ENCODE peak calls at places on chromosomes 13 and 19, in five cellular contexts. One of them, this sample, is unnamed.

GRCh38 chr13:24684600-24684998 is 4.4 kb downstream of the ATP12A start:
- DNase-seq in activated CD4-positive, CD25-positive, alpha-beta regulatory T cell treated with anti-CD3 and anti-CD28 coated beads, Interleukin-2, amount 50 U/mL, for 16 hours: no peak
- DNase-seq in NCI-H1105 treated with DMSO at 0.1 percent for 48 hours: no peak
- DNase-seq in caudate nucleus: no peak
- DNase-seq in left ventricle myocardium inferior: no peak
- DNase-seq in this sample: peak

GRCh38 chr19:5585461-5586299 is 17.9 kb upstream of the TINCR start:
- DNase-seq in NCI-H1105 treated with DMSO at 0.1 percent for 48 hours: peak
- DNase-seq in caudate nucleus: no peak
- DNase-seq in activated CD4-positive, CD25-positive, alpha-beta regulatory T cell treated with anti-CD3 and anti-CD28 coated beads, Interleukin-2, amount 50 U/mL, for 16 hours: no peak
- DNase-seq in left ventricle myocardium inferior: no peak
- DNase-seq in this sample: no peak

GRCh38 chr13:64369121-64369520 is 2861.0 kb downstream of the PCDH9 start:
- DNase-seq in caudate nucleus: no peak
- DNase-seq in left ventricle myocardium inferior: no peak
- DNase-seq in NCI-H1105 treated with DMSO at 0.1 percent for 48 hours: no peak
- DNase-seq in activated CD4-positive, CD25-positive, alpha-beta regulatory T cell treated with anti-CD3 and anti-CD28 coated beads, Interleukin-2, amount 50 U/mL, for 16 hours: no peak
- DNase-seq in this sample: peak

GRCh38 chr19:47490847-47491246 is 6.8 kb upstream of the KPTN start:
- DNase-seq in left ventricle myocardium inferior: no peak
- DNase-seq in activated CD4-positive, CD25-positive, alpha-beta regulatory T cell treated with anti-CD3 and anti-CD28 coated beads, Interleukin-2, amount 50 U/mL, for 16 hours: no peak
- DNase-seq in NCI-H1105 treated with DMSO at 0.1 percent for 48 hours: no peak
- DNase-seq in caudate nucleus: no peak
- DNase-seq in this sample: no peak

GRCh38 chr19:33268162-33268991 is 34.0 kb downstream of the CEBPA start:
- DNase-seq in left ventricle myocardium inferior: no peak
- DNase-seq in caudate nucleus: no peak
- DNase-seq in activated CD4-positive, CD25-positive, alpha-beta regulatory T cell treated with anti-CD3 and anti-CD28 coated beads, Interleukin-2, amount 50 U/mL, for 16 hours: no peak
- DNase-seq in NCI-H1105 treated with DMSO at 0.1 percent for 48 hours: no peak
- DNase-seq in this sample: no peak

GRCh38 chr13:37602743-37603381 is 4.3 kb upstream of the POSTN start:
- DNase-seq in caudate nucleus: no peak
- DNase-seq in NCI-H1105 treated with DMSO at 0.1 percent for 48 hours: peak
- DNase-seq in activated CD4-positive, CD25-positive, alpha-beta regulatory T cell treated with anti-CD3 and anti-CD28 coated beads, Interleukin-2, amount 50 U/mL, for 16 hours: no peak
- DNase-seq in left ventricle myocardium inferior: no peak
- DNase-seq in this sample: peak

GRCh38 chr13:113220141-113220598 is 10.8 kb downstream of the CUL4A start:
- DNase-seq in caudate nucleus: no peak
- DNase-seq in left ventricle myocardium inferior: no peak
- DNase-seq in NCI-H1105 treated with DMSO at 0.1 percent for 48 hours: no peak
- DNase-seq in activated CD4-positive, CD25-positive, alpha-beta regulatory T cell treated with anti-CD3 and anti-CD28 coated beads, Interleukin-2, amount 50 U/mL, for 16 hours: no peak
- DNase-seq in this sample: no peak

GRCh38 chr13:48542581-48543341 is 9.9 kb upstream of the RCBTB2 start:
- DNase-seq in left ventricle myocardium inferior: peak
- DNase-seq in activated CD4-positive, CD25-positive, alpha-beta regulatory T cell treated with anti-CD3 and anti-CD28 coated beads, Interleukin-2, amount 50 U/mL, for 16 hours: no peak
- DNase-seq in NCI-H1105 treated with DMSO at 0.1 percent for 48 hours: peak
- DNase-seq in caudate nucleus: no peak
- DNase-seq in this sample: peak

GRCh38 chr13:105341758-105342157 is 1193.7 kb downstream of the EFNB2 start:
- DNase-seq in activated CD4-positive, CD25-positive, alpha-beta regulatory T cell treated with anti-CD3 and anti-CD28 coated beads, Interleukin-2, amount 50 U/mL, for 16 hours: no peak
- DNase-seq in left ventricle myocardium inferior: no peak
- DNase-seq in NCI-H1105 treated with DMSO at 0.1 percent for 48 hours: no peak
- DNase-seq in caudate nucleus: no peak
- DNase-seq in this sample: no peak

GRCh38 chr19:5677597-5677996 is 2.7 kb downstream of the MICOS13 start:
- DNase-seq in caudate nucleus: no peak
- DNase-seq in activated CD4-positive, CD25-positive, alpha-beta regulatory T cell treated with anti-CD3 and anti-CD28 coated beads, Interleukin-2, amount 50 U/mL, for 16 hours: no peak
- DNase-seq in NCI-H1105 treated with DMSO at 0.1 percent for 48 hours: no peak
- DNase-seq in left ventricle myocardium inferior: no peak
- DNase-seq in this sample: no peak

GRCh38 chr13:46992383-46992952 is 95.6 kb upstream of the HTR2A start:
- DNase-seq in NCI-H1105 treated with DMSO at 0.1 percent for 48 hours: no peak
- DNase-seq in activated CD4-positive, CD25-positive, alpha-beta regulatory T cell treated with anti-CD3 and anti-CD28 coated beads, Interleukin-2, amount 50 U/mL, for 16 hours: no peak
- DNase-seq in left ventricle myocardium inferior: no peak
- DNase-seq in caudate nucleus: no peak
- DNase-seq in this sample: peak

GRCh38 chr13:37360556-37360955 is 238.0 kb downstream of the POSTN start:
- DNase-seq in NCI-H1105 treated with DMSO at 0.1 percent for 48 hours: no peak
- DNase-seq in caudate nucleus: no peak
- DNase-seq in left ventricle myocardium inferior: no peak
- DNase-seq in activated CD4-positive, CD25-positive, alpha-beta regulatory T cell treated with anti-CD3 and anti-CD28 coated beads, Interleukin-2, amount 50 U/mL, for 16 hours: no peak
- DNase-seq in this sample: no peak

GRCh38 chr13:27926644-27927434 is 7.0 kb downstream of the PDX1 start:
- DNase-seq in caudate nucleus: no peak
- DNase-seq in left ventricle myocardium inferior: no peak
- DNase-seq in activated CD4-positive, CD25-positive, alpha-beta regulatory T cell treated with anti-CD3 and anti-CD28 coated beads, Interleukin-2, amount 50 U/mL, for 16 hours: no peak
- DNase-seq in NCI-H1105 treated with DMSO at 0.1 percent for 48 hours: no peak
- DNase-seq in this sample: no peak

GRCh38 chr13:45506811-45507210 is 42.1 kb downstream of the COG3 start:
- DNase-seq in NCI-H1105 treated with DMSO at 0.1 percent for 48 hours: no peak
- DNase-seq in activated CD4-positive, CD25-positive, alpha-beta regulatory T cell treated with anti-CD3 and anti-CD28 coated beads, Interleukin-2, amount 50 U/mL, for 16 hours: no peak
- DNase-seq in left ventricle myocardium inferior: no peak
- DNase-seq in caudate nucleus: no peak
- DNase-seq in this sample: no peak

GRCh38 chr19:51025809-51026553 is 435 bp downstream of the KLK11 start:
- DNase-seq in NCI-H1105 treated with DMSO at 0.1 percent for 48 hours: no peak
- DNase-seq in caudate nucleus: no peak
- DNase-seq in activated CD4-positive, CD25-positive, alpha-beta regulatory T cell treated with anti-CD3 and anti-CD28 coated beads, Interleukin-2, amount 50 U/mL, for 16 hours: no peak
- DNase-seq in left ventricle myocardium inferior: no peak
- DNase-seq in this sample: no peak

GRCh38 chr13:65336106-65336603 is 1894.0 kb downstream of the PCDH9 start:
- DNase-seq in left ventricle myocardium inferior: no peak
- DNase-seq in NCI-H1105 treated with DMSO at 0.1 percent for 48 hours: no peak
- DNase-seq in caudate nucleus: no peak
- DNase-seq in activated CD4-positive, CD25-positive, alpha-beta regulatory T cell treated with anti-CD3 and anti-CD28 coated beads, Interleukin-2, amount 50 U/mL, for 16 hours: no peak
- DNase-seq in this sample: no peak

GRCh38 chr13:41505209-41505835 is 48.0 kb downstream of the RGCC start:
- DNase-seq in activated CD4-positive, CD25-positive, alpha-beta regulatory T cell treated with anti-CD3 and anti-CD28 coated beads, Interleukin-2, amount 50 U/mL, for 16 hours: no peak
- DNase-seq in caudate nucleus: no peak
- DNase-seq in left ventricle myocardium inferior: no peak
- DNase-seq in NCI-H1105 treated with DMSO at 0.1 percent for 48 hours: no peak
- DNase-seq in this sample: peak

GRCh38 chr19:5691205-5691929 is 1.3 kb downstream of the RPL36 start:
- DNase-seq in caudate nucleus: no peak
- DNase-seq in activated CD4-positive, CD25-positive, alpha-beta regulatory T cell treated with anti-CD3 and anti-CD28 coated beads, Interleukin-2, amount 50 U/mL, for 16 hours: peak
- DNase-seq in NCI-H1105 treated with DMSO at 0.1 percent for 48 hours: peak
- DNase-seq in left ventricle myocardium inferior: peak
- DNase-seq in this sample: peak

GRCh38 chr13:46684287-46685001 is 112.5 kb downstream of the ESD start:
- DNase-seq in NCI-H1105 treated with DMSO at 0.1 percent for 48 hours: no peak
- DNase-seq in left ventricle myocardium inferior: no peak
- DNase-seq in caudate nucleus: no peak
- DNase-seq in activated CD4-positive, CD25-positive, alpha-beta regulatory T cell treated with anti-CD3 and anti-CD28 coated beads, Interleukin-2, amount 50 U/mL, for 16 hours: no peak
- DNase-seq in this sample: no peak

GRCh38 chr13:48230541-48230940 is 2.5 kb upstream of the ITM2B start:
- DNase-seq in activated CD4-positive, CD25-positive, alpha-beta regulatory T cell treated with anti-CD3 and anti-CD28 coated beads, Interleukin-2, amount 50 U/mL, for 16 hours: no peak
- DNase-seq in caudate nucleus: no peak
- DNase-seq in NCI-H1105 treated with DMSO at 0.1 percent for 48 hours: no peak
- DNase-seq in left ventricle myocardium inferior: no peak
- DNase-seq in this sample: no peak

GRCh38 chr13:105084931-105085330 is 1450.5 kb downstream of the EFNB2 start:
- DNase-seq in caudate nucleus: no peak
- DNase-seq in NCI-H1105 treated with DMSO at 0.1 percent for 48 hours: no peak
- DNase-seq in activated CD4-positive, CD25-positive, alpha-beta regulatory T cell treated with anti-CD3 and anti-CD28 coated beads, Interleukin-2, amount 50 U/mL, for 16 hours: no peak
- DNase-seq in left ventricle myocardium inferior: no peak
- DNase-seq in this sample: no peak

GRCh38 chr19:10887616-10888367 is 16.4 kb downstream of the CARM1 start:
- DNase-seq in caudate nucleus: no peak
- DNase-seq in left ventricle myocardium inferior: no peak
- DNase-seq in NCI-H1105 treated with DMSO at 0.1 percent for 48 hours: no peak
- DNase-seq in activated CD4-positive, CD25-positive, alpha-beta regulatory T cell treated with anti-CD3 and anti-CD28 coated beads, Interleukin-2, amount 50 U/mL, for 16 hours: no peak
- DNase-seq in this sample: no peak

GRCh38 chr13:78978381-78978998 is 319.5 kb upstream of the OBI1 start:
- DNase-seq in activated CD4-positive, CD25-positive, alpha-beta regulatory T cell treated with anti-CD3 and anti-CD28 coated beads, Interleukin-2, amount 50 U/mL, for 16 hours: no peak
- DNase-seq in left ventricle myocardium inferior: no peak
- DNase-seq in NCI-H1105 treated with DMSO at 0.1 percent for 48 hours: peak
- DNase-seq in caudate nucleus: no peak
- DNase-seq in this sample: peak

GRCh38 chr13:70253411-70253810 is 145.2 kb upstream of the KLHL1 start:
- DNase-seq in activated CD4-positive, CD25-positive, alpha-beta regulatory T cell treated with anti-CD3 and anti-CD28 coated beads, Interleukin-2, amount 50 U/mL, for 16 hours: no peak
- DNase-seq in caudate nucleus: no peak
- DNase-seq in left ventricle myocardium inferior: no peak
- DNase-seq in NCI-H1105 treated with DMSO at 0.1 percent for 48 hours: peak
- DNase-seq in this sample: no peak

GRCh38 chr13:41311607-41312500 is 787 bp downstream of the NAA16 start:
- DNase-seq in NCI-H1105 treated with DMSO at 0.1 percent for 48 hours: peak
- DNase-seq in left ventricle myocardium inferior: peak
- DNase-seq in caudate nucleus: no peak
- DNase-seq in activated CD4-positive, CD25-positive, alpha-beta regulatory T cell treated with anti-CD3 and anti-CD28 coated beads, Interleukin-2, amount 50 U/mL, for 16 hours: peak
- DNase-seq in this sample: peak

GRCh38 chr13:98524793-98525192 is 52.1 kb downstream of the STK24 start:
- DNase-seq in caudate nucleus: no peak
- DNase-seq in activated CD4-positive, CD25-positive, alpha-beta regulatory T cell treated with anti-CD3 and anti-CD28 coated beads, Interleukin-2, amount 50 U/mL, for 16 hours: no peak
- DNase-seq in NCI-H1105 treated with DMSO at 0.1 percent for 48 hours: no peak
- DNase-seq in left ventricle myocardium inferior: no peak
- DNase-seq in this sample: no peak

GRCh38 chr13:111270765-111271164 is 49.7 kb upstream of the TEX29 start:
- DNase-seq in NCI-H1105 treated with DMSO at 0.1 percent for 48 hours: no peak
- DNase-seq in caudate nucleus: no peak
- DNase-seq in left ventricle myocardium inferior: no peak
- DNase-seq in activated CD4-positive, CD25-positive, alpha-beta regulatory T cell treated with anti-CD3 and anti-CD28 coated beads, Interleukin-2, amount 50 U/mL, for 16 hours: no peak
- DNase-seq in this sample: peak

GRCh38 chr13:48304132-48304876 is 753 bp downstream of the RB1 start:
- DNase-seq in caudate nucleus: no peak
- DNase-seq in activated CD4-positive, CD25-positive, alpha-beta regulatory T cell treated with anti-CD3 and anti-CD28 coated beads, Interleukin-2, amount 50 U/mL, for 16 hours: no peak
- DNase-seq in left ventricle myocardium inferior: peak
- DNase-seq in NCI-H1105 treated with DMSO at 0.1 percent for 48 hours: no peak
- DNase-seq in this sample: peak